ENCODE peak calls at places on chromosomes 2 and 18, in nine cellular contexts. X is spleen, W is astrocyte of the spinal cord, Y is Calu3, O is upper lobe of right lung, I is epithelial cell of esophagus, G is breast epithelium, R is glutamatergic neuron, Q is neural crest cell. V is an unnamed sample.

GRCh38 chr2:23545391-23545790 is 160.4 kb downstream of the KLHL29 start:
- DNase-seq in X (no peak), W (no peak), Y (no peak), O (no peak), I (peak; percentile 32), G (no peak), R (no peak), Q (no peak), V (no peak)

GRCh38 chr2:109459485-109459884 is 154.3 kb downstream of the SEPTIN10 start:
- DNase-seq in X (peak; percentile 36), W (peak; percentile 27), Y (no peak), O (peak; percentile 12), I (no peak), G (no peak), R (no peak), Q (no peak), V (no peak)

GRCh38 chr2:216516730-216517350 is 18.2 kb downstream of the RPL37A start:
- DNase-seq in X (no peak), W (peak; percentile 69), Y (no peak), O (no peak), I (peak; percentile 55), G (no peak), R (no peak), Q (no peak), V (no peak)

GRCh38 chr2:37417321-37417720 is 72.9 kb downstream of the QPCT start:
- DNase-seq in X (no peak), W (peak; percentile 47), Y (no peak), O (no peak), I (no peak), G (no peak), R (no peak), Q (no peak), V (no peak)

GRCh38 chr18:45802814-45803492 is 22.5 kb upstream of the SIGLEC15 start:
- DNase-seq in X (no peak), W (peak; percentile 99), Y (peak; percentile 60), O (no peak), I (peak; percentile 98), G (no peak), R (no peak), Q (no peak), V (no peak)

GRCh38 chr2:100895402-100895801 is 75.5 kb downstream of the NPAS2 start:
- DNase-seq in X (no peak), W (no peak), Y (peak; percentile 67), O (no peak), I (no peak), G (no peak), R (no peak), Q (no peak), V (no peak)

GRCh38 chr2:75474115-75474514 is 86.6 kb downstream of the EVA1A start:
- DNase-seq in X (no peak), W (no peak), Y (no peak), O (no peak), I (no peak), G (no peak), R (no peak), Q (no peak), V (no peak)

GRCh38 chr2:139876321-139876720 is 1096.1 kb upstream of the NXPH2 start:
- DNase-seq in X (no peak), W (no peak), Y (no peak), O (no peak), I (no peak), G (no peak), R (no peak), Q (no peak), V (no peak)

GRCh38 chr2:96927420-96928171 is 57.7 kb upstream of the SEMA4C start:
- DNase-seq in X (no peak), W (no peak), Y (no peak), O (peak; percentile 80), I (peak; percentile 98), G (peak; percentile 96), R (no peak), Q (no peak), V (no peak)

GRCh38 chr2:238513346-238513745 is 86.6 kb downstream of the ASB1 start:
- DNase-seq in X (peak; percentile 17), W (peak; percentile 37), Y (peak; percentile 53), O (peak; percentile 72), I (peak; percentile 41), G (no peak), R (peak; percentile 48), Q (peak; percentile 46), V (no peak)

GRCh38 chr2:73931531-73932500 is 5.1 kb downstream of the DGUOK start:
- DNase-seq in X (no peak), W (peak; percentile 44), Y (no peak), O (no peak), I (peak; percentile 81), G (no peak), R (no peak), Q (no peak), V (no peak)

GRCh38 chr2:9712263-9712662 is 81.5 kb upstream of the YWHAQ start:
- DNase-seq in X (no peak), W (no peak), Y (no peak), O (no peak), I (no peak), G (no peak), R (no peak), Q (no peak), V (no peak)

GRCh38 chr2:8606226-8606625 is 75.6 kb upstream of the ID2 start:
- DNase-seq in X (no peak), W (no peak), Y (no peak), O (no peak), I (no peak), G (no peak), R (no peak), Q (no peak), V (no peak)

GRCh38 chr2:49619804-49620203 is 465.5 kb upstream of the FSHR start:
- DNase-seq in X (no peak), W (no peak), Y (peak; percentile 0), O (no peak), I (peak; percentile 2), G (no peak), R (no peak), Q (no peak), V (no peak)

GRCh38 chr2:49621014-49621413 is 466.7 kb upstream of the FSHR start:
- DNase-seq in X (no peak), W (no peak), Y (no peak), O (no peak), I (no peak), G (no peak), R (no peak), Q (no peak), V (no peak)

GRCh38 chr2:49616800-49617199 is 462.5 kb upstream of the FSHR start:
- DNase-seq in X (no peak), W (peak; percentile 3), Y (peak; percentile 4), O (no peak), I (peak; percentile 38), G (no peak), R (no peak), Q (no peak), V (no peak)
- TF ChIP-seq CTCF in X (no peak), W (peak; percentile 21), Y (no peak), O (peak; percentile 39), I (peak; percentile 45), G (peak; percentile 51), R (peak; percentile 62), Q (peak; percentile 74), V (no peak)

GRCh38 chr2:159118859-159119510 is 150.5 kb downstream of the TANC1 start:
- DNase-seq in X (no peak), W (no peak), Y (no peak), O (no peak), I (no peak), G (no peak), R (no peak), Q (no peak), V (no peak)
- TF ChIP-seq CTCF in X (no peak), W (no peak), Y (no peak), O (no peak), I (no peak), G (no peak), R (peak; percentile 23), Q (no peak), V (no peak)

GRCh38 chr2:122239440-122239839 is 484.0 kb downstream of the TSN start:
- DNase-seq in X (no peak), W (no peak), Y (no peak), O (no peak), I (no peak), G (no peak), R (no peak), Q (no peak), V (no peak)
- TF ChIP-seq CTCF in X (no peak), W (no peak), Y (no peak), O (no peak), I (no peak), G (no peak), R (no peak), Q (no peak), V (no peak)

GRCh38 chr2:70190413-70191243 is at the start of gene C2orf42:
- DNase-seq in X (peak; percentile 97), W (peak; percentile 99), Y (peak; percentile 94), O (peak; percentile 97), I (peak; percentile 98), G (peak; percentile 96), R (peak; percentile 93), Q (peak; percentile 88), V (peak; percentile 93)
- TF ChIP-seq CTCF in X (no peak), W (peak; percentile 24), Y (no peak), O (peak; percentile 19), I (no peak), G (peak; percentile 7), R (no peak), Q (peak; percentile 35), V (no peak)

DNA sequence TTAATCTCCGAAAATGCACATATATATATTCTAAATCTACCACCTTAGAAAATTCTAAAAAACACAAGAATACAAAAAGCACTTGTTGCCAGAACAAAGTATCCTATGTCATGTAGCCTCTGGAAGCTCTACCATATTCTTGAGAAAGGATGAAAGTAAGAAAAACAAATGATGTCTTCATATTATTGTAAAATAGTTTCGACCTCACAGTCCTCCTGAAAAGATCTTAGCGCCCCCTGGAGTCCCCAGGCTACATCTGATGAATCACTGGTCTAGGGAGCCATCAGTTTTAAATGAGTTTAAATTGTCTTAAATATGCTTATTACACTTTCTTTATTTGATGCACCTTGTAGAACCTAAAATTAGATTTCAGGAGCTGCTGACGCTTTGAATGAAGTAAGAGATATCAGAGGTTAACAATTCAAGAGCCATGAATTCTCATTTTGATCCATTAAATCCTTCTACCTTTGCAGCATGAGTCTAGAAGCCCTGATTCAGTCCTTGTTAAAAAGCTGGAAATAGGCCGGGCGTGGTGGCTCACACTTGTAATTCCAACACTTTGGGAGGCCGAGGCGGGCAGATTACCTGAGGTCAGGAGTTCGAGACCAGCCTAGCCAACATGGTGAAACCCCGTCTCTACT is 138.8 kb downstream of the MCFD2 start:
- DNase-seq in X (no peak), W (peak; percentile 81), Y (peak; percentile 71), O (no peak), I (peak; percentile 59), G (no peak), R (peak; percentile 61), Q (peak; percentile 41), V (no peak)
- TF ChIP-seq CTCF in X (peak; percentile 75), W (peak; percentile 78), Y (peak; percentile 71), O (peak; percentile 68), I (peak; percentile 50), G (peak; percentile 25), R (peak; percentile 65), Q (peak; percentile 72), V (no peak)

DNA sequence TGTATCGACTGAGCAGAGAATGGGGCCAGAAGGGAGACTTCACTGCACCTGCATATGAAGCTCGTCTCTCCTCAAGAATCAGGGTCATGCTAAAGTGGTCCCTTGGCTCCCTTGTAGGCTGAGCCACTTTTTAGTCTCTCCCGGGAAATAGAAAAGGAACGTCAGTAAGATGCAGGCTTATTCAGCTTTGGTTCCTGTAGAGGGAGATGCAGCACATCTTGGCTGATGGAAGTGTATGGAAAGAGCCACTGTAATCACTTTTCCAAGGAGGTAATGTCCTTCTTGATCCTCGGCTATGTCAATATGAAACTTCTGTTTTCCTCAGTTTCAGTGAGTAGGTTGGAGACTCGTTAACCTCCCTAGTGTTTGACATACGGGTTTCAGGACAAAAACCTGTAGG is 235.2 kb downstream of the GCA start:
- DNase-seq in X (no peak), W (no peak), Y (no peak), O (no peak), I (peak; percentile 9), G (no peak), R (no peak), Q (no peak), V (no peak)
- TF ChIP-seq CTCF in X (no peak), W (no peak), Y (no peak), O (no peak), I (peak; percentile 33), G (no peak), R (no peak), Q (no peak), V (no peak)

V was measured in activated B cell treated with CpG ODN at 0.5 μM for 24 hours.